ENCODE peak calls at places on chromosomes 12 and 14, in six cellular contexts. A is esophagus squamous epithelium, H is neural progenitor cell, M is HTR-8/SVneo, X is frontal cortex, R is RWPE1. S is an unnamed sample.

GRCh38 chr12:31002999-31003398 is 70.7 kb upstream of the DDX11 start:
- DNase-seq in A (no peak), R (no peak), H (no peak), X (no peak), M (no peak), S (peak)

GRCh38 chr12:30753233-30753632 is 1.5 kb downstream of the CAPRIN2 start:
- DNase-seq in X (no peak), H (peak), R (peak), A (no peak), M (peak), S (peak)

GRCh38 chr12:123971770-123972447 is 722 bp downstream of the CCDC92 start:
- DNase-seq in R (peak), H (peak), M (peak), A (no peak), X (no peak), S (peak)

GRCh38 chr14:97709552-97709951 is 912.4 kb downstream of the VRK1 start:
- DNase-seq in M (no peak), A (no peak), R (no peak), H (no peak), X (no peak), S (no peak)

GRCh38 chr12:16520328-16520727 is 85.6 kb downstream of the LMO3 start:
- DNase-seq in R (peak), A (no peak), X (no peak), M (no peak), H (no peak), S (peak)

GRCh38 chr14:73227812-73228781 is 9.2 kb upstream of the PAPLN start:
- DNase-seq in H (peak), A (no peak), M (peak), X (no peak), R (peak), S (peak)

GRCh38 chr14:49962616-49963015 is 69.7 kb downstream of the ARF6 start:
- DNase-seq in A (no peak), R (peak), M (no peak), H (no peak), X (no peak), S (peak)

GRCh38 chr12:2288001-2288400 is 235.2 kb downstream of the CACNA1C start:
- DNase-seq in A (no peak), X (no peak), R (no peak), H (no peak), M (no peak), S (peak)

GRCh38 chr14:104640681-104641080 is 36.1 kb upstream of the TMEM179 start:
- DNase-seq in H (no peak), M (no peak), R (no peak), A (no peak), X (no peak), S (no peak)

GRCh38 chr12:58413794-58414193 is 472.4 kb downstream of the ATP23 start:
- DNase-seq in A (no peak), R (no peak), M (no peak), H (no peak), X (no peak), S (peak)

GRCh38 chr14:91310620-91311283 is 66.2 kb upstream of the GPR68 start:
- DNase-seq in A (no peak), M (no peak), R (no peak), X (no peak), H (no peak), S (no peak)

GRCh38 chr12:32532951-32533350 is 133.6 kb downstream of the FGD4 start:
- DNase-seq in R (no peak), H (peak), A (no peak), M (no peak), X (no peak), S (no peak)

GRCh38 chr14:91377700-91378652 is 39.6 kb downstream of the CCDC88C start:
- DNase-seq in A (no peak), R (no peak), H (no peak), X (no peak), M (no peak), S (no peak)

GRCh38 chr12:26830783-26831601 is 2.0 kb downstream of the ITPR2 start:
- DNase-seq in A (no peak), H (no peak), X (no peak), R (no peak), M (no peak), S (no peak)

GRCh38 chr14:76767681-76768055 is 6.4 kb downstream of the VASH1 start:
- DNase-seq in A (no peak), X (no peak), M (no peak), H (no peak), R (no peak), S (no peak)